ENCODE peak calls at places on chromosome 12, in seven cellular contexts. One of them, this sample, is unnamed.

GRCh38 chr12:90061834-90062233 is 353.2 kb upstream of the ATP2B1 start:
- DNase-seq in gastrocnemius medialis: peak
- DNase-seq in mammary epithelial cell: no peak
- DNase-seq in fibroblast of lung: no peak
- DNase-seq in dorsolateral prefrontal cortex: no peak
- DNase-seq in psoas muscle: no peak
- DNase-seq in left ventricle myocardium inferior: no peak
- DNase-seq in this sample: no peak

GRCh38 chr12:93707836-93708235 is 30.7 kb downstream of the CRADD start:
- DNase-seq in left ventricle myocardium inferior: no peak
- DNase-seq in gastrocnemius medialis: no peak
- DNase-seq in psoas muscle: no peak
- DNase-seq in dorsolateral prefrontal cortex: no peak
- DNase-seq in mammary epithelial cell: peak
- DNase-seq in fibroblast of lung: peak
- DNase-seq in this sample: no peak

GRCh38 chr12:8011331-8011730 is 21.2 kb upstream of the FOXJ2 start:
- DNase-seq in left ventricle myocardium inferior: no peak
- DNase-seq in gastrocnemius medialis: no peak
- DNase-seq in fibroblast of lung: peak
- DNase-seq in mammary epithelial cell: peak
- DNase-seq in dorsolateral prefrontal cortex: no peak
- DNase-seq in psoas muscle: no peak
- DNase-seq in this sample: no peak

GRCh38 chr12:3137268-3137761 is 60.1 kb downstream of the TSPAN9 start:
- DNase-seq in psoas muscle: peak
- DNase-seq in fibroblast of lung: peak
- DNase-seq in mammary epithelial cell: no peak
- DNase-seq in gastrocnemius medialis: no peak
- DNase-seq in dorsolateral prefrontal cortex: no peak
- DNase-seq in left ventricle myocardium inferior: peak
- DNase-seq in this sample: no peak

GRCh38 chr12:25933001-25933400 is 25.5 kb upstream of the RASSF8 start:
- DNase-seq in dorsolateral prefrontal cortex: no peak
- DNase-seq in psoas muscle: no peak
- DNase-seq in fibroblast of lung: no peak
- DNase-seq in gastrocnemius medialis: no peak
- DNase-seq in left ventricle myocardium inferior: no peak
- DNase-seq in mammary epithelial cell: no peak
- DNase-seq in this sample: no peak

GRCh38 chr12:106074706-106075392 is 63.9 kb downstream of the NUAK1 start:
- DNase-seq in mammary epithelial cell: no peak
- DNase-seq in left ventricle myocardium inferior: no peak
- DNase-seq in psoas muscle: no peak
- DNase-seq in fibroblast of lung: peak
- DNase-seq in dorsolateral prefrontal cortex: no peak
- DNase-seq in gastrocnemius medialis: no peak
- DNase-seq in this sample: no peak

GRCh38 chr12:126309278-126309677 is 1244.0 kb downstream of the AACS start:
- DNase-seq in fibroblast of lung: no peak
- DNase-seq in gastrocnemius medialis: no peak
- DNase-seq in left ventricle myocardium inferior: no peak
- DNase-seq in mammary epithelial cell: no peak
- DNase-seq in psoas muscle: no peak
- DNase-seq in dorsolateral prefrontal cortex: no peak
- DNase-seq in this sample: no peak

GRCh38 chr12:522692-523378 is 63.1 kb downstream of the B4GALNT3 start:
- DNase-seq in psoas muscle: no peak
- DNase-seq in gastrocnemius medialis: no peak
- DNase-seq in mammary epithelial cell: no peak
- DNase-seq in fibroblast of lung: no peak
- DNase-seq in dorsolateral prefrontal cortex: no peak
- DNase-seq in left ventricle myocardium inferior: no peak
- DNase-seq in this sample: no peak

GRCh38 chr12:122837306-122838265 is 2.3 kb downstream of the HIP1R start:
- DNase-seq in psoas muscle: no peak
- DNase-seq in left ventricle myocardium inferior: no peak
- DNase-seq in dorsolateral prefrontal cortex: no peak
- DNase-seq in fibroblast of lung: no peak
- DNase-seq in mammary epithelial cell: no peak
- DNase-seq in gastrocnemius medialis: no peak
- DNase-seq in this sample: no peak

GRCh38 chr12:23540572-23540971 is 408.9 kb downstream of the SOX5 start:
- DNase-seq in dorsolateral prefrontal cortex: no peak
- DNase-seq in fibroblast of lung: no peak
- DNase-seq in left ventricle myocardium inferior: no peak
- DNase-seq in gastrocnemius medialis: no peak
- DNase-seq in psoas muscle: no peak
- DNase-seq in mammary epithelial cell: no peak
- DNase-seq in this sample: no peak

GRCh38 chr12:131132118-131132892 is 178.6 kb downstream of the ADGRD1 start:
- DNase-seq in gastrocnemius medialis: peak
- DNase-seq in fibroblast of lung: no peak
- DNase-seq in psoas muscle: peak
- DNase-seq in left ventricle myocardium inferior: peak
- DNase-seq in mammary epithelial cell: no peak
- DNase-seq in dorsolateral prefrontal cortex: peak
- DNase-seq in this sample: peak

GRCh38 chr12:131734336-131735152 is 23.7 kb downstream of the SFSWAP start:
- DNase-seq in dorsolateral prefrontal cortex: no peak
- DNase-seq in gastrocnemius medialis: no peak
- DNase-seq in mammary epithelial cell: no peak
- DNase-seq in left ventricle myocardium inferior: no peak
- DNase-seq in fibroblast of lung: no peak
- DNase-seq in psoas muscle: no peak
- DNase-seq in this sample: no peak

GRCh38 chr12:106034316-106034715 is 104.4 kb downstream of the NUAK1 start:
- DNase-seq in mammary epithelial cell: no peak
- DNase-seq in gastrocnemius medialis: no peak
- DNase-seq in psoas muscle: no peak
- DNase-seq in left ventricle myocardium inferior: no peak
- DNase-seq in fibroblast of lung: no peak
- DNase-seq in dorsolateral prefrontal cortex: no peak
- DNase-seq in this sample: no peak

GRCh38 chr12:51729331-51729730 is 119.2 kb downstream of the FIGNL2 start:
- DNase-seq in fibroblast of lung: no peak
- DNase-seq in dorsolateral prefrontal cortex: no peak
- DNase-seq in mammary epithelial cell: no peak
- DNase-seq in gastrocnemius medialis: no peak
- DNase-seq in left ventricle myocardium inferior: no peak
- DNase-seq in psoas muscle: no peak
- DNase-seq in this sample: no peak

GRCh38 chr12:51836833-51837184 is 11.7 kb downstream of the FIGNL2 start:
- DNase-seq in fibroblast of lung: no peak
- DNase-seq in psoas muscle: no peak
- DNase-seq in mammary epithelial cell: no peak
- DNase-seq in gastrocnemius medialis: no peak
- DNase-seq in left ventricle myocardium inferior: no peak
- DNase-seq in dorsolateral prefrontal cortex: no peak
- DNase-seq in this sample: no peak

GRCh38 chr12:94832780-94833760 is 170.4 kb downstream of the NDUFA12 start:
- DNase-seq in mammary epithelial cell: no peak
- DNase-seq in gastrocnemius medialis: no peak
- DNase-seq in psoas muscle: no peak
- DNase-seq in dorsolateral prefrontal cortex: no peak
- DNase-seq in fibroblast of lung: peak
- DNase-seq in left ventricle myocardium inferior: no peak
- DNase-seq in this sample: no peak

GRCh38 chr12:79546461-79547043 is 144.2 kb downstream of the PAWR start:
- DNase-seq in dorsolateral prefrontal cortex: no peak
- DNase-seq in left ventricle myocardium inferior: no peak
- DNase-seq in psoas muscle: no peak
- DNase-seq in mammary epithelial cell: peak
- DNase-seq in fibroblast of lung: peak
- DNase-seq in gastrocnemius medialis: no peak
- DNase-seq in this sample: no peak

GRCh38 chr12:68745904-68746571 is at the start of gene SLC35E3:
- DNase-seq in dorsolateral prefrontal cortex: peak
- DNase-seq in fibroblast of lung: peak
- DNase-seq in psoas muscle: peak
- DNase-seq in gastrocnemius medialis: peak
- DNase-seq in left ventricle myocardium inferior: peak
- DNase-seq in mammary epithelial cell: peak
- DNase-seq in this sample: peak

GRCh38 chr12:68745376-68745903 is 536 bp upstream of the SLC35E3 start:
- DNase-seq in dorsolateral prefrontal cortex: no peak
- DNase-seq in left ventricle myocardium inferior: no peak
- DNase-seq in psoas muscle: no peak
- DNase-seq in mammary epithelial cell: no peak
- DNase-seq in fibroblast of lung: no peak
- DNase-seq in gastrocnemius medialis: no peak
- DNase-seq in this sample: no peak

GRCh38 chr12:68749443-68749842 is 3.5 kb downstream of the SLC35E3 start:
- DNase-seq in gastrocnemius medialis: no peak
- DNase-seq in fibroblast of lung: no peak
- DNase-seq in left ventricle myocardium inferior: no peak
- DNase-seq in psoas muscle: no peak
- DNase-seq in dorsolateral prefrontal cortex: no peak
- DNase-seq in mammary epithelial cell: no peak
- DNase-seq in this sample: no peak

GRCh38 chr12:68749861-68750260 is 3.9 kb downstream of the SLC35E3 start:
- DNase-seq in left ventricle myocardium inferior: no peak
- DNase-seq in fibroblast of lung: no peak
- DNase-seq in psoas muscle: no peak
- DNase-seq in gastrocnemius medialis: no peak
- DNase-seq in mammary epithelial cell: no peak
- DNase-seq in dorsolateral prefrontal cortex: no peak
- DNase-seq in this sample: no peak

GRCh38 chr12:68746572-68747180 is 700 bp downstream of the SLC35E3 start:
- DNase-seq in fibroblast of lung: peak
- DNase-seq in mammary epithelial cell: peak
- DNase-seq in gastrocnemius medialis: peak
- DNase-seq in left ventricle myocardium inferior: peak
- DNase-seq in dorsolateral prefrontal cortex: peak
- DNase-seq in psoas muscle: peak
- DNase-seq in this sample: peak
- H3K27ac ChIP-seq in fibroblast of lung: peak
- H3K27ac ChIP-seq in mammary epithelial cell: peak
- H3K27ac ChIP-seq in gastrocnemius medialis: peak
- H3K27ac ChIP-seq in left ventricle myocardium inferior: peak
- H3K27ac ChIP-seq in dorsolateral prefrontal cortex: peak
- H3K27ac ChIP-seq in psoas muscle: peak
- H3K27ac ChIP-seq in this sample: peak

GRCh38 chr12:110109037-110109836 is 14.9 kb upstream of the IFT81 start:
- DNase-seq in gastrocnemius medialis: peak
- DNase-seq in left ventricle myocardium inferior: peak
- DNase-seq in mammary epithelial cell: peak
- DNase-seq in fibroblast of lung: peak
- DNase-seq in psoas muscle: peak
- DNase-seq in dorsolateral prefrontal cortex: no peak
- DNase-seq in this sample: peak
- TF ChIP-seq CTCF in gastrocnemius medialis: peak
- TF ChIP-seq CTCF in left ventricle myocardium inferior: no peak
- TF ChIP-seq CTCF in mammary epithelial cell: no peak
- TF ChIP-seq CTCF in fibroblast of lung: no peak
- TF ChIP-seq CTCF in psoas muscle: no peak
- TF ChIP-seq CTCF in dorsolateral prefrontal cortex: no peak
- TF ChIP-seq CTCF in this sample: no peak

DNA sequence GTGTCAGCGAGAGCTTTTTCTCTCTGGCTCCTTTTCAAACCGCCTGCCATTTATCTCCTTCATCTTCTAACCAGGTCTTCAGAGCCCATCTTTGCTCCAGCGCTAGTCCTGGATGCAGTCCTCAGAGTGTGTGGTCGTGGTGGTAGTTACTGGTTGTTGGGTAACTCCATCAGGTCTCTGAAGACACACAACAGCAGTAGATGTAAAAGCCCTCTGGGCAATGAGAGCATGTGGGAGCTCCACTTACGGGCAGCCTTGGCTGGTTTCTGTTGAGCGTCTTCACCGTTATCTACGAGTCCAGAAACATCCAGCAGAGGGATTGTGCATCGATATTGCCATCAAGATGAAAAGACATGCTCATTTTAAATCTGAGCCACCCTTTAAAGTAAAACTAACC is 61.2 kb downstream of the FBXL14 start:
- DNase-seq in left ventricle myocardium inferior: no peak
- DNase-seq in gastrocnemius medialis: no peak
- DNase-seq in mammary epithelial cell: no peak
- DNase-seq in psoas muscle: no peak
- DNase-seq in dorsolateral prefrontal cortex: no peak
- DNase-seq in fibroblast of lung: peak
- DNase-seq in this sample: no peak
- H3K4me3 ChIP-seq in left ventricle myocardium inferior: no peak
- H3K4me3 ChIP-seq in gastrocnemius medialis: no peak
- H3K4me3 ChIP-seq in mammary epithelial cell: no peak
- H3K4me3 ChIP-seq in psoas muscle: no peak
- H3K4me3 ChIP-seq in dorsolateral prefrontal cortex: no peak
- H3K4me3 ChIP-seq in fibroblast of lung: no peak
- H3K4me3 ChIP-seq in this sample: peak

GRCh38 chr12:56104109-56104814 is at the start of gene PA2G4:
- DNase-seq in fibroblast of lung: peak
- DNase-seq in left ventricle myocardium inferior: peak
- DNase-seq in dorsolateral prefrontal cortex: peak
- DNase-seq in mammary epithelial cell: peak
- DNase-seq in psoas muscle: peak
- DNase-seq in gastrocnemius medialis: peak
- DNase-seq in this sample: peak

GRCh38 chr12:56103823-56104108 is 593 bp upstream of the PA2G4 start:
- DNase-seq in psoas muscle: no peak
- DNase-seq in left ventricle myocardium inferior: no peak
- DNase-seq in fibroblast of lung: no peak
- DNase-seq in mammary epithelial cell: no peak
- DNase-seq in dorsolateral prefrontal cortex: no peak
- DNase-seq in gastrocnemius medialis: no peak
- DNase-seq in this sample: no peak

GRCh38 chr12:56104815-56105476 is 587 bp downstream of the PA2G4 start:
- DNase-seq in dorsolateral prefrontal cortex: no peak
- DNase-seq in mammary epithelial cell: no peak
- DNase-seq in psoas muscle: peak
- DNase-seq in fibroblast of lung: no peak
- DNase-seq in left ventricle myocardium inferior: no peak
- DNase-seq in gastrocnemius medialis: no peak
- DNase-seq in this sample: no peak

GRCh38 chr12:56102683-56103065 is 1.7 kb upstream of the PA2G4 start:
- DNase-seq in fibroblast of lung: no peak
- DNase-seq in psoas muscle: no peak
- DNase-seq in gastrocnemius medialis: no peak
- DNase-seq in dorsolateral prefrontal cortex: no peak
- DNase-seq in left ventricle myocardium inferior: no peak
- DNase-seq in mammary epithelial cell: no peak
- DNase-seq in this sample: no peak

DNA sequence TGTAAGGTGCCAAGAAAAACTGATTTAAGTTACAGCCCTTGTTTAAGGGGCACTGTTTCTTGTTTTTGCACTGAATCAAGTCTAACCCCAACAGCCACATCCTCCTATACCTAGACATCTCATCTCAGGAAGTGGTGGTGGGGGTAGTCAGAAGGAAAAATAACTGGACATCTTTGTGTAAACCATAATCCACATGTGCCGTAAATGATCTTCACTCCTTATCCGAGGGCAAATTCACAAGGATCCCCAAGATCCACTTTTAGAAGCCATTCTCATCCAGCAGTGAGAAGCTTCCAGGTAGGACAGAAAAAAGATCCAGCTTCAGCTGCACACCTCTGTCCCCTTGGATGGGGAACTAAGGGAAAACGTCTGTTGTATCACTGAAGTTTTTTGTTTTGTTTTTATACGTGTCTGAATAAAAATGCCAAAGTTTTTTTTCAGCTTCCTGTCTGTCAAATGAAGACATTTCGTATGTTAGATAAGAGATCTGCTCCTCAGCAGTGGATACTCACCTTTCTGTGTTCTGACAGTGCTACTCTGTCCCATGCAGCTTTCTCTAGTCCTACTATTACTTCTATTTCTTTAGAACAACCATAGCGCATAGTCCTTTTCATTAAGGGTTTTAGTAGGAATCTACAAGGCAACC is 1.2 kb upstream of the PA2G4 start:
- DNase-seq in mammary epithelial cell: no peak
- DNase-seq in left ventricle myocardium inferior: no peak
- DNase-seq in psoas muscle: no peak
- DNase-seq in fibroblast of lung: no peak
- DNase-seq in dorsolateral prefrontal cortex: no peak
- DNase-seq in gastrocnemius medialis: no peak
- DNase-seq in this sample: no peak
- H3K27ac ChIP-seq in mammary epithelial cell: peak
- H3K27ac ChIP-seq in left ventricle myocardium inferior: peak
- H3K27ac ChIP-seq in psoas muscle: peak
- H3K27ac ChIP-seq in fibroblast of lung: no peak
- H3K27ac ChIP-seq in dorsolateral prefrontal cortex: no peak
- H3K27ac ChIP-seq in gastrocnemius medialis: peak
- H3K27ac ChIP-seq in this sample: peak